ENCODE peak calls at places on chromosome 15, in four cellular contexts. Q, Y, W and B are unnamed samples.

GRCh38 chr15:63186065-63186464 is 3.3 kb upstream of the RAB8B start:
- DNase-seq in Q (no peak), Y (no peak), W (no peak), B (no peak)

GRCh38 chr15:101184830-101185229 is 67.0 kb downstream of the CHSY1 start:
- DNase-seq in Q (no peak), Y (no peak), W (no peak), B (no peak)

GRCh38 chr15:66841953-66842681 is 140.1 kb downstream of the SMAD6 start:
- DNase-seq in Q (peak; percentile 81), Y (peak; percentile 92), W (peak; percentile 91), B (peak; percentile 86)

GRCh38 chr15:88542342-88542733 is 4.1 kb downstream of the DET1 start:
- DNase-seq in Q (no peak), Y (peak; percentile 53), W (peak; percentile 93), B (no peak)

GRCh38 chr15:29924750-29925149 is 102.5 kb upstream of the TJP1 start:
- DNase-seq in Q (no peak), Y (peak; percentile 42), W (no peak), B (no peak)

GRCh38 chr15:76328962-76329361 is 7.6 kb upstream of the ISL2 start:
- DNase-seq in Q (no peak), Y (no peak), W (no peak), B (no peak)

GRCh38 chr15:69390575-69390974 is 23.6 kb upstream of the KIF23 start:
- DNase-seq in Q (no peak), Y (no peak), W (no peak), B (no peak)

GRCh38 chr15:43105778-43106485 is at the start of gene UBR1:
- DNase-seq in Q (peak; percentile 94), Y (peak; percentile 95), W (peak; percentile 89), B (peak; percentile 92)

GRCh38 chr15:38631126-38632075 is 66.8 kb upstream of the RASGRP1 start:
- DNase-seq in Q (no peak), Y (no peak), W (no peak), B (no peak)

GRCh38 chr15:59892995-59893394 is 111.1 kb upstream of the FOXB1 start:
- DNase-seq in Q (no peak), Y (no peak), W (no peak), B (no peak)

GRCh38 chr15:71627188-71627587 is 183.2 kb upstream of the NR2E3 start:
- DNase-seq in Q (no peak), Y (no peak), W (no peak), B (no peak)

GRCh38 chr15:88835646-88836045 is 32.4 kb downstream of the ACAN start:
- DNase-seq in Q (no peak), Y (no peak), W (no peak), B (no peak)

GRCh38 chr15:83889995-83890394 is 236.1 kb downstream of the ADAMTSL3 start:
- DNase-seq in Q (no peak), Y (no peak), W (no peak), B (no peak)

GRCh38 chr15:99120050-99120777 is 15.3 kb downstream of the SYNM start:
- DNase-seq in Q (no peak), Y (no peak), W (no peak), B (no peak)

GRCh38 chr15:77944002-77944867 is 133.3 kb downstream of the TBC1D2B start:
- DNase-seq in Q (peak; percentile 89), Y (peak; percentile 94), W (peak; percentile 84), B (peak; percentile 90)

GRCh38 chr15:31456329-31457060 is 129.9 kb downstream of the KLF13 start:
- DNase-seq in Q (peak; percentile 40), Y (no peak), W (peak; percentile 9), B (no peak)

GRCh38 chr15:101675796-101676582 is 23.8 kb upstream of the TM2D3 start:
- DNase-seq in Q (no peak), Y (no peak), W (no peak), B (peak; percentile 60)

GRCh38 chr15:60137711-60138396 is 133.7 kb downstream of the FOXB1 start:
- DNase-seq in Q (no peak), Y (no peak), W (no peak), B (no peak)

GRCh38 chr15:82880704-82881103 is 71.3 kb downstream of the WHAMM start:
- DNase-seq in Q (no peak), Y (no peak), W (no peak), B (no peak)

GRCh38 chr15:70867911-70868467 is 14.0 kb upstream of the LARP6 start:
- DNase-seq in Q (no peak), Y (peak; percentile 59), W (peak; percentile 71), B (no peak)

GRCh38 chr15:68418611-68419161 is 13.3 kb downstream of the ITGA11 start:
- DNase-seq in Q (no peak), Y (no peak), W (peak; percentile 81), B (no peak)

DNA sequence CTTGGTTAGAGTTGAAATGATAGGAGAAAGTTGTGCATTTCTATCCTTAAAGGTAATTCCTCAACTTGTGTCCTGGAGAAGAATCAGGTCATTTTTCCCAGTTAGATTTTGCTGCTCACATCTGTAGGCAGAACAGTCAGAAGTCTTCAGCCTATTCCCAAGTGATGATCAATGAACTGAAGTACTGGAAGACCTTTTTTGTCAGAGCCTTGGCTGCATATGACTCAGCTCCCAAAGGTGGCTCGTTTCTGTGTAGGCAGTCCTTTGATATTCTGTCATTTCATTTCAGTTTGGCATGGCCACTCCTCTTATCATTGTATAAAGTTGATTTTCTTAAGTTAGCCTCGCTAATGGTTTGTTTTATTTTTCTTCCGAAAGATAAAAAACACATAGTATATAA is 90.7 kb downstream of the KLHL25 start:
- DNase-seq in Q (no peak), Y (no peak), W (no peak), B (no peak)
- TF ChIP-seq POLR2A in Q (no peak), Y (no peak), W (no peak), B (no peak)

GRCh38 chr15:90902656-90902995 is 476 bp upstream of the MAN2A2 start:
- DNase-seq in Q (no peak), Y (no peak), W (no peak), B (no peak)

GRCh38 chr15:90904746-90905145 is 1.6 kb downstream of the MAN2A2 start:
- DNase-seq in Q (peak; percentile 11), Y (no peak), W (no peak), B (no peak)

GRCh38 chr15:90903733-90904536 is 833 bp downstream of the MAN2A2 start:
- DNase-seq in Q (peak; percentile 54), Y (no peak), W (no peak), B (no peak)

GRCh38 chr15:90902996-90903732 is at the start of gene MAN2A2:
- DNase-seq in Q (peak; percentile 91), Y (peak; percentile 76), W (peak; percentile 44), B (peak; percentile 94)

GRCh38 chr15:90901799-90902655 is 1.1 kb upstream of the MAN2A2 start:
- DNase-seq in Q (peak; percentile 87), Y (peak; percentile 85), W (peak; percentile 67), B (peak; percentile 90)
- TF ChIP-seq POLR2A in Q (peak; percentile 77), Y (peak; percentile 60), W (peak; percentile 54), B (peak; percentile 56)

DNA sequence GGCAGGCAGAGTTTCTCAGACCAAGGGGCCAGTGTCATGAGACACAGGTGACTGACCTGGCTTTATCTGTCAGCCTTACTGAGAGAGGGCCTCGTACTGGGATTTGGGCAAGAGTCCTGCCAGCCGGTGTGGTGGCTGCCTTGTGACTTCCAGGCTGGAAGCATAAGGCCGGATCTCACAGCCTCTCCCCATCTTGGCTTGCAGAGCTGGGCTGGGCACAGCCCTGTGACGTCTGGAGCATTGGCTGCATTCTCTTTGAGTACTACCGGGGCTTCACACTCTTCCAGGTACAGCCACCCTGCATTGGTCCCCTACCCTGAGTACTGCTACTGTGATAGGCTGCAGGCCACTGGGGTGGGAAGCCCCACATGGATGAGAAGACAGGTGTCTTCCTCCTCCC is 12.1 kb downstream of the CLK3 start:
- DNase-seq in Q (no peak), Y (no peak), W (no peak), B (no peak)
- TF ChIP-seq POLR2A in Q (no peak), Y (no peak), W (no peak), B (no peak)

DNA sequence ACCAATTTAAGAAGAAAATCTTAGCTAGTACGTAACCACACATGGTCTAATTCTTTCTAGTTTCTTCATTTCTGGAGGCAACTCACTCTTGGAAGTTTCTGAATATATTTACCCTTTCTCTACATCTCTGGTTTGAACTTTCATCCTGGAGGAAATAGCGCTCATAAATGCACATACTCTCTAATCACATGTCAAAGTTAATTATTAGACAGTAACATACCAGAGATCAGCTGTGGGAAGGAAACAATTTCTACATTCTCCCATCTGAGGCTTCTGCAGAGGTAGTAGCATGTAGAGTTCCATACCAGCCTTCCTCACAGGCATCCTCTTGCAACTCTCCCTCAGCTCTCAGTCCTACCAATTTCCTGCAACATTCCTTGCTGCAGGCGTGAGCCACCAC is 132.5 kb downstream of the RBPMS2 start:
- DNase-seq in Q (no peak), Y (no peak), W (no peak), B (no peak)
- TF ChIP-seq POLR2A in Q (no peak), Y (no peak), W (no peak), B (no peak)

DNA sequence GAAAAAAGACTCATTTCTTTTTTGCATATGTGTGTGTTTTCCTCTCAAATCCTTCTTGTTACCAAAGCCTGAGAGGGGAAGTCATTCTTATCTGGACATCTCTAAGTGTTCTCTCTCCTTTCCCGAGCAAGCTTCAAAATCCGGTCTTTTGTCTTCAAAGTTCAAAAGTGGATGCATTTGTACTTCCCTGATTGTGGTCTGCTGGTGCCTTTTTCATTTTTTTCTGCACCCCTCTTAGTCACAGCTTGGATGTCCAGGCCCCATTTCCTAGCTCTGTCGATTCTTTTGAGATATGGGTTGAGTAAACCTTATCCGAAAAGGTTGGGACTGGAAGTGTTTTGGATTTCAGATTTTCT is 34.8 kb downstream of the EHD4 start:
- DNase-seq in Q (no peak), Y (no peak), W (no peak), B (no peak)
- TF ChIP-seq POLR2A in Q (no peak), Y (no peak), W (no peak), B (no peak)

GRCh38 chr15:40325700-40326099 is 2.2 kb downstream of the INAFM2 start:
- DNase-seq in Q (no peak), Y (no peak), W (no peak), B (no peak)

GRCh38 chr15:40322531-40323238 is 807 bp upstream of the INAFM2 start:
- DNase-seq in Q (no peak), Y (no peak), W (no peak), B (peak; percentile 18)

GRCh38 chr15:40323953-40324937 is 753 bp downstream of the INAFM2 start:
- DNase-seq in Q (peak; percentile 66), Y (peak; percentile 36), W (no peak), B (peak; percentile 48)

GRCh38 chr15:40325188-40325587 is 1.7 kb downstream of the INAFM2 start:
- DNase-seq in Q (no peak), Y (no peak), W (no peak), B (no peak)

GRCh38 chr15:40323239-40323952 is at the start of gene INAFM2:
- DNase-seq in Q (peak; percentile 92), Y (peak; percentile 95), W (peak; percentile 84), B (peak; percentile 93)
- TF ChIP-seq POLR2A in Q (peak; percentile 51), Y (no peak), W (peak; percentile 46), B (peak; percentile 67)